ENCODE peak calls at places on chromosomes 2 and 18, in six cellular contexts. J is NCI-H1092; Q is body of pancreas; P is T-helper 2 cell; B is activated CD8-positive, alpha-beta memory T cell treated with anti-CD3 and anti-CD28 coated beads for 24 hours; G is stimulated activated CD4-positive, alpha-beta T cell treated with anti-CD3 and anti-CD28 coated beads, Interleukin-1b, Interleukin-23, amount 100 ng/mL, for 4 hours. A is an unnamed sample.
A peak's percentile ranks its signal among the peaks of the same experiment; 100 is the strongest.

GRCh38 chr18:25662247-25662646 is 310.3 kb upstream of the ZNF521 start:
- DNase-seq in Q (no peak), G (no peak), P (no peak), J (no peak), B (no peak), A (no peak)

GRCh38 chr2:179596018-179596417 is 265.4 kb downstream of the ZNF385B start:
- DNase-seq in Q (no peak), G (no peak), B (no peak), P (no peak), J (no peak), A (no peak)

GRCh38 chr18:58762781-58763171 is 91.5 kb downstream of the MALT1 start:
- DNase-seq in Q (no peak), J (no peak), P (no peak), G (no peak), B (peak; percentile 54), A (no peak)

GRCh38 chr18:41655074-41655473 is 300.0 kb upstream of the PIK3C3 start:
- DNase-seq in B (no peak), P (no peak), Q (no peak), G (no peak), J (no peak), A (no peak)

GRCh38 chr2:136106505-136106904 is 11.4 kb downstream of the CXCR4 start:
- DNase-seq in P (no peak), Q (no peak), B (no peak), G (no peak), J (no peak), A (no peak)

GRCh38 chr2:239668042-239668441 is 267.2 kb upstream of the HDAC4 start:
- DNase-seq in Q (no peak), G (no peak), B (peak; percentile 19), J (no peak), P (no peak), A (no peak)

GRCh38 chr2:7982054-7982453 is 699.8 kb upstream of the ID2 start:
- DNase-seq in G (no peak), P (no peak), J (no peak), B (no peak), Q (no peak), A (no peak)

GRCh38 chr18:44973282-44973681 is 292.6 kb downstream of the SETBP1 start:
- DNase-seq in J (no peak), G (no peak), B (no peak), Q (no peak), P (no peak), A (no peak)

GRCh38 chr2:216319771-216320170 is 52.5 kb downstream of the MARCHF4 start:
- DNase-seq in B (no peak), Q (no peak), G (no peak), J (no peak), P (no peak), A (no peak)

GRCh38 chr2:229454934-229455631 is 184.0 kb upstream of the PID1 start:
- DNase-seq in B (no peak), P (no peak), Q (no peak), J (no peak), G (no peak), A (no peak)

GRCh38 chr2:177857538-177857937 is 215.0 kb downstream of the PDE11A start:
- DNase-seq in G (no peak), Q (no peak), B (no peak), J (no peak), P (no peak), A (no peak)

GRCh38 chr2:240217431-240218301 is 77.2 kb upstream of the OTOS start:
- DNase-seq in Q (no peak), G (no peak), P (no peak), B (peak; percentile 50), J (no peak), A (no peak)

GRCh38 chr2:236934656-236935055 is 151.0 kb upstream of the COPS8 start:
- DNase-seq in Q (no peak), G (no peak), B (no peak), J (no peak), P (no peak), A (no peak)

GRCh38 chr2:8636691-8637636 is 44.9 kb upstream of the ID2 start:
- DNase-seq in P (no peak), B (no peak), Q (no peak), J (no peak), G (no peak), A (no peak)

GRCh38 chr2:237596856-237597679 is 6.5 kb upstream of the RAB17 start:
- DNase-seq in P (no peak), J (no peak), G (no peak), B (no peak), Q (no peak), A (no peak)

GRCh38 chr2:237571551-237571950 is 5.2 kb downstream of the PRLH start:
- DNase-seq in P (no peak), G (no peak), Q (no peak), J (no peak), B (no peak), A (no peak)

GRCh38 chr2:120332384-120332783 is 13.6 kb upstream of the INHBB start:
- DNase-seq in P (no peak), J (no peak), G (no peak), B (no peak), Q (no peak), A (no peak)

GRCh38 chr2:191679818-191680600 is 2.1 kb downstream of the NABP1 start:
- DNase-seq in G (no peak), P (no peak), B (no peak), Q (no peak), J (no peak), A (no peak)

GRCh38 chr2:135822855-135823254 is 14.1 kb downstream of the LCT start:
- DNase-seq in Q (no peak), B (no peak), P (no peak), G (no peak), J (no peak), A (no peak)

GRCh38 chr18:56112013-56112749 is 524.2 kb upstream of the TCF4 start:
- DNase-seq in J (no peak), G (no peak), P (no peak), B (no peak), Q (no peak), A (no peak)

GRCh38 chr2:158912765-158913164 is 55.7 kb upstream of the TANC1 start:
- DNase-seq in J (no peak), Q (no peak), P (no peak), B (no peak), G (no peak), A (no peak)

GRCh38 chr2:100124746-100125145 is 17.6 kb downstream of the AFF3 start:
- DNase-seq in G (no peak), P (no peak), B (no peak), J (no peak), Q (no peak), A (no peak)

GRCh38 chr2:235170536-235171510 is 219.0 kb downstream of the SH3BP4 start:
- DNase-seq in J (peak; percentile 8), G (no peak), B (no peak), Q (peak; percentile 23), P (no peak), A (no peak)